ENCODE peak calls at places on chromosomes 2 and 18, in four cellular contexts. T is testis, Z is fibroblast of lung, Q is cardiac muscle cell. R is an unnamed sample. For H3K9me3, the result is how much of the 10 kb centered on the place peaks cover.

GRCh38 chr2:121185571-121186074 is 99.4 kb downstream of the TFCP2L1 start:
- DNase-seq in T (no peak), Z (no peak), Q (no peak), R (no peak)

GRCh38 chr2:1227289-1227900 is 185.9 kb upstream of the TPO start:
- DNase-seq in T (peak), Z (no peak), Q (no peak), R (peak)

GRCh38 chr2:152581360-152581759 is 135.9 kb downstream of the PRPF40A start:
- DNase-seq in T (no peak), Z (no peak), Q (no peak), R (no peak)

GRCh38 chr18:10661333-10661732 is 135.5 kb downstream of the NAPG start:
- DNase-seq in T (no peak), Z (peak), Q (no peak), R (no peak)

GRCh38 chr2:136118819-136119716 is 1.1 kb upstream of the CXCR4 start:
- DNase-seq in T (peak), Z (no peak), Q (peak), R (peak)

GRCh38 chr2:217899231-217900009 is 103.4 kb downstream of the TNS1 start:
- DNase-seq in T (peak), Z (peak), Q (peak), R (peak)

GRCh38 chr18:23992119-23992940 is 22.2 kb upstream of the TTC39C start:
- DNase-seq in T (peak), Z (peak), Q (no peak), R (peak)

GRCh38 chr2:109614715-109615636 is 812 bp downstream of the SOWAHC start:
- DNase-seq in T (peak), Z (no peak), Q (peak), R (peak)

GRCh38 chr2:166573393-166573792 is 79.3 kb upstream of the SCN7A start:
- DNase-seq in T (no peak), Z (peak), Q (peak), R (no peak)

GRCh38 chr2:214808961-214809750 is at the start of gene BARD1:
- DNase-seq in T (peak), Z (peak), Q (peak), R (peak)

GRCh38 chr2:127108090-127108523 is 1.2 kb upstream of the BIN1 start:
- DNase-seq in T (peak), Z (no peak), Q (no peak), R (no peak)

GRCh38 chr2:17482651-17483050 is 35.6 kb downstream of the RAD51AP2 start:
- DNase-seq in T (no peak), Z (peak), Q (no peak), R (no peak)

GRCh38 chr2:167928434-167928833 is 319.0 kb downstream of the STK39 start:
- DNase-seq in T (no peak), Z (no peak), Q (no peak), R (no peak)

GRCh38 chr2:139790807-139791206 is 1010.6 kb upstream of the NXPH2 start:
- DNase-seq in T (no peak), Z (peak), Q (peak), R (no peak)

GRCh38 chr2:189082576-189082975 is 97.0 kb downstream of the COL5A2 start:
- DNase-seq in T (no peak), Z (peak), Q (no peak), R (no peak)

GRCh38 chr2:95077893-95078603 is 43.6 kb downstream of the MRPS5 start:
- DNase-seq in T (no peak), Z (no peak), Q (no peak), R (no peak)

GRCh38 chr2:122422384-122422991 is 667.0 kb downstream of the TSN start:
- DNase-seq in T (no peak), Z (no peak), Q (no peak), R (no peak)

GRCh38 chr18:23354625-23355024 is 98.5 kb upstream of the RIOK3 start:
- DNase-seq in T (no peak), Z (peak), Q (no peak), R (no peak)

GRCh38 chr2:187906021-187906420 is 351.8 kb upstream of the TFPI start:
- DNase-seq in T (no peak), Z (no peak), Q (no peak), R (no peak)

GRCh38 chr2:232351686-232352510 is 26.7 kb upstream of the ALPP start:
- DNase-seq in T (no peak), Z (no peak), Q (no peak), R (no peak)

GRCh38 chr2:217652761-217653160 is 350.0 kb downstream of the TNS1 start:
- DNase-seq in T (no peak), Z (no peak), Q (no peak), R (no peak)

GRCh38 chr2:127591221-127591923 is 54.6 kb upstream of the GPR17 start:
- DNase-seq in T (peak), Z (peak), Q (peak), R (peak)

GRCh38 chr18:12422936-12423335 is 15.2 kb downstream of the PRELID3A start:
- DNase-seq in T (no peak), Z (no peak), Q (no peak), R (no peak)

GRCh38 chr2:160169401-160169918 is 30.6 kb downstream of the ITGB6 start:
- DNase-seq in T (no peak), Z (no peak), Q (peak), R (no peak)

GRCh38 chr18:2104620-2105462 is 466.5 kb downstream of the METTL4 start:
- DNase-seq in T (peak), Z (peak), Q (peak), R (peak)

GRCh38 chr2:25618676-25619075 is 54.7 kb downstream of the DTNB start:
- DNase-seq in T (no peak), Z (peak), Q (no peak), R (no peak)

GRCh38 chr2:126707191-126707590 is 51.2 kb downstream of the GYPC start:
- DNase-seq in T (no peak), Z (no peak), Q (no peak), R (peak)

GRCh38 chr2:156423674-156424282 is 12.4 kb upstream of the GPD2 start:
- DNase-seq in T (no peak), Z (no peak), Q (no peak), R (no peak)

GRCh38 chr18:8045890-8046289 is 478.8 kb downstream of the PTPRM start:
- DNase-seq in T (no peak), Z (no peak), Q (no peak), R (no peak)

GRCh38 chr2:65602851-65603250 is 170.5 kb upstream of the SPRED2 start:
- DNase-seq in T (no peak), Z (peak), Q (no peak), R (peak)

GRCh38 chr2:32064021-32064678 is 794 bp downstream of the SPAST start:
- DNase-seq in T (peak), Z (peak), Q (peak), R (no peak)

GRCh38 chr2:86027913-86028762 is 77.5 kb downstream of the POLR1A start:
- DNase-seq in T (no peak), Z (no peak), Q (no peak), R (no peak)

GRCh38 chr2:136125226-136125625 is 7.3 kb upstream of the CXCR4 start:
- DNase-seq in T (no peak), Z (no peak), Q (no peak), R (no peak)

GRCh38 chr18:28175930-28176673 is 828 bp downstream of the CDH2 start:
- DNase-seq in T (peak), Z (peak), Q (peak), R (peak)

GRCh38 chr2:79715328-79715727 is 202.5 kb downstream of the CTNNA2 start:
- DNase-seq in T (no peak), Z (peak), Q (no peak), R (no peak)

GRCh38 chr2:166792808-166793207 is 95.5 kb upstream of the XIRP2 start:
- DNase-seq in T (no peak), Z (no peak), Q (no peak), R (no peak)

GRCh38 chr2:127067620-127068350 is 39.2 kb downstream of the BIN1 start:
- DNase-seq in T (peak), Z (peak), Q (peak), R (peak)

GRCh38 chr2:17579605-17580318 is 39.3 kb downstream of the VSNL1 start:
- DNase-seq in T (no peak), Z (no peak), Q (no peak), R (no peak)

GRCh38 chr2:29212009-29212408 is 96.8 kb downstream of the CLIP4 start:
- DNase-seq in T (no peak), Z (peak), Q (peak), R (no peak)

GRCh38 chr2:26685943-26686839 is 6.3 kb upstream of the KCNK3 start:
- DNase-seq in T (no peak), Z (no peak), Q (peak), R (no peak)

GRCh38 chr18:59141294-59142068 is 1.8 kb downstream of the SEC11C start:
- DNase-seq in T (no peak), Z (no peak), Q (no peak), R (no peak)
- H3K27ac ChIP-seq in T (no peak), Z (no peak), Q (no peak), R (no peak)

DNA sequence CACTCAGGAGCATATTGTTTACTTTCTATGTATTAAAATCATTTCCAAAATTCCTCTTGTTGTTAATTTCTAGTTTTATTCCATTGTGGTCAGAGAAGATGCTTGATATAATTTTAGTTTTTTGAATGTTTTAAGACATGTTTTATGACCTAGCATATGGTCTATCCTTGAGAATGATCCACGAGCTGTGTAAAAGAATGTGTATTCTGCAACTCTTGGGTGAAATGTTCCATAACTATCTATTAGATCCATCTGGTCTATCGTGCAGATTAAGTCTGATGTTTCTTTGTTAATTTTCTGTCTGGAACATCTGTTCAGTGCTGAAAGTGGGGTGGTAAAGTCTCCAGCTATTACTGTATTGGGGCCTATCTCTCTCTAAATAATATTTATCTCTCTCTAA is 83.3 kb upstream of the EPAS1 start:
- DNase-seq in T (no peak), Z (no peak), Q (no peak), R (no peak)
- H3K9me3 ChIP-seq in T (under half), Z (under half), Q (under half), R (under half)

GRCh38 chr2:10303174-10303633 is 500 bp downstream of the HPCAL1 start:
- DNase-seq in T (peak), Z (peak), Q (no peak), R (no peak)

GRCh38 chr2:10302479-10303173 is at the start of gene HPCAL1:
- DNase-seq in T (peak), Z (peak), Q (peak), R (peak)

GRCh38 chr2:10305254-10305635 is 2.5 kb downstream of the HPCAL1 start:
- DNase-seq in T (no peak), Z (peak), Q (no peak), R (no peak)

GRCh38 chr2:10304458-10305253 is 2.0 kb downstream of the HPCAL1 start:
- DNase-seq in T (no peak), Z (no peak), Q (no peak), R (no peak)

DNA sequence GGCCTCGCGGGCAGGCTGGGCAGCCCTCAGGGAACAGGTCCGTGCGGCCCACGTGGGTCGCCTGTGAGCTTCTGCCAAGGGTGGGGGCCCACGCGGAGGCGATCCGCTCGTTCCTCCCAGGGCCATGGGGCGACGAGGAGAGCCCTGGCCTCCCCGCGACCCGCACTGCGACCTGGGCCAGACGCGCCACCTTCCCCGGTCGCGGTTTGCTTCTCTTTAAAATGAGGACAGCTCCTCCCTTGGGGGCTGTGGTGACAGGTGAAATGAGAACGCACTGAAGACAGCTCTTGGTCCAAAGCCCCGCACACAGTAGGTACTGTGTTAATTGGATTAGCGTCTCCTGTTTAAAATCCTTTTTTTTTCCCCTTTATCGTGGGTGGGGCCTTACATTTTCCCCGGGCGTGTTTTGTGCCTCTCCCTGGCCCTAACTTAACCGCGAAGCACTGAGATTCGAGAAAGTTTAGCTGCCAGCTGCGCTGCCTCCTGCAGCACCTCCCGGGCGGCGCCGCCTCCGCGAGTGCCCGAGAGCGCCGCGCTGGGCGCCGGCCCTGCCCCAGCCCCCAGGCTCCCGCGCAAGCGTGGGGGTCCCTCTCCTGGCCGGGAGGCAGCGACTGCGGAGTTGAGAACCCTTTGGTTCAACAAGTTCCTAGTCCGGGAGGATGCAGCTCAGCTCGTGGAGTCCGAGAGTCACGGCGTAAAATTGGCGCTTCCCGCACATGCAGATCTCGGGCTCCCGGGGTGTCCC is 1.1 kb downstream of the HPCAL1 start:
- DNase-seq in T (peak), Z (peak), Q (peak), R (peak)
- H3K27ac ChIP-seq in T (peak), Z (peak), Q (no peak), R (peak)

DNA sequence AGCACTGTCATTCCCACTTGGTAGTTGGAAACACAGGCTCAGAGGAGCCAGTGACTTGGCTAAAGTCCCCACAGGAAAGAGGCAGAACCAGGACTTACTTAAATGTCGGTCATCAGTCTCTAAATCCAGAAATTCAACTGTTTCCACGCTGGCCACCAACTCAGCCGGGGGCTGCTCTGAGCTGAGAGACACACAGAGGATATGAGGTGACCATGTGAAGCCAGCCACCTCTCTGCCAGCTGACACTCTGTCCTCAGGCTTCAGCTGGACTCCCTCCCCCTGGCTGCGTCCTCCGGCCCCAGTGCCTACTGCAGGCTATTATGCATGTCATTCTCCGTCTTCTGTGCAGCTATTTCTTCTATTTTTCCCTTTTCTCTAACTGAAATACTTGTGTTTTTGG is 168.9 kb downstream of the ANKRD30B start:
- DNase-seq in T (no peak), Z (no peak), Q (no peak), R (no peak)
- H3K9me3 ChIP-seq in T (under half), Z (under half), Q (under half), R (under half)

GRCh38 chr18:9428301-9428706 is 47.0 kb upstream of the RALBP1 start:
- DNase-seq in T (no peak), Z (no peak), Q (no peak), R (no peak)
- H3K27ac ChIP-seq in T (no peak), Z (no peak), Q (no peak), R (no peak)

DNA sequence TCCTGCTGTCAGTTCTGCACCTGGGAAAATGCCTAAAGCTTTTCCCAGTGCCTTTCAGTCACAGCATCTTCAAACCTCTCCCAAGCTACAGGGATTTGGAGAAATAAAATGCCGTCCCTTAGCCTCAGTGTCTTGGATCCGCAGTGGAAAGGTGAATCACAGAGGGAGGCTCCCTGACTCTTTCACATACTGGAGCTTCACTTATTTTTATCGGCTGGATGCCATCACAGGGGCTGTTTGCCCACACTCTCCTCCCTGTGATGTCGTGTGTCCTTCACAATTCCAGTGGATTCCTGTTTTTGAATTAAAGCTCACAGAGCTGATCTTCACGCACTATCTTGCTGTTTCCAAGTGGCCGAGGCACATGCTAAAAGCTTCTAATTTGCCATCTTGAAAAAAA is 1303.1 kb upstream of the DDX18 start:
- DNase-seq in T (no peak), Z (no peak), Q (no peak), R (no peak)
- H3K9me3 ChIP-seq in T (under half), Z (under half), Q (under half), R (under half)

DNA sequence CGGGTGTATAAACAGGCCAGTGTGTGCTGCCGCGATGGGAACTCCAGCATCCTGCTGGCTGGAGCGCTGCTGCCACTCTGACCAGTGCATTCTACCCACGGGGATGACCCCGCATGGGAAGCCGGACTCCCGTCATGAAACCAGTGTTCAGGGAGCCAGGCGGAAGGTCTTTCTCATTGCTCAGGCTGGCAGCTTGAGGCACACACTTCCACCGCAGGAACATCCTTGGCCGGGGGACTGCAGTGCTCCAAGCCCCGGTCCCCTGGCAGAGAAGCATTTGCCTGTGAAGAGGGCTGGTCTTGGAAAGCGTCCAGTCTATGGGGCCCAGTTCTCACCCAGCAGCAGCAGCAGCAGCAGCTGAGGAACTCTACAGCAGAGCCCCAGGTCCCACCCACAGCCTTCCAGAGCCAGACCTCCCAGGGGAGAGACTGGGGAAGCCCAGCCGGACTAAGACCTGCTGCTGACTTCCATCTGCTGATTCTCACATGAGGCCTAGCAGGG is 235.9 kb downstream of the KLHL29 start:
- DNase-seq in T (peak), Z (peak), Q (peak), R (peak)
- H3K27ac ChIP-seq in T (no peak), Z (no peak), Q (no peak), R (no peak)

R was measured in heart right ventricle.